ENCODE peak calls at places on chromosomes 4 and X, in ten cellular contexts. N is right lobe of liver; C is mesendoderm; Z is heart left ventricle; B is GM23338; W is testis; U is transverse colon; X is CD4-positive, alpha-beta T cell; Q is mammary epithelial cell; F is heart right ventricle. R is an unnamed sample.

GRCh38 chr4:173243321-173243720 is 74.7 kb downstream of the GALNT7 start:
- DNase-seq in W (no peak), Q (peak), Z (no peak), X (no peak), C (no peak), B (no peak), F (no peak), U (no peak), N (no peak), R (no peak)

GRCh38 chrX:15418041-15418706 is 34.0 kb upstream of the VEGFD start:
- DNase-seq in C (no peak), Z (no peak), W (no peak), N (no peak), B (no peak), U (no peak), Q (no peak), X (no peak), F (no peak), R (no peak)

GRCh38 chr4:4260185-4260751 is 12.2 kb upstream of the TMEM128 start:
- DNase-seq in Z (no peak), N (peak), X (no peak), W (peak), C (peak), B (peak), Q (peak), F (no peak), U (no peak), R (peak)

GRCh38 chr4:5027366-5027765 is 8.1 kb upstream of the CYTL1 start:
- DNase-seq in N (no peak), W (no peak), F (no peak), Q (no peak), X (no peak), U (no peak), B (no peak), Z (no peak), C (no peak), R (no peak)

GRCh38 chr4:75512336-75513211 is 1.6 kb downstream of the RCHY1 start:
- DNase-seq in C (peak), W (no peak), B (no peak), F (no peak), N (no peak), Q (peak), U (no peak), X (no peak), Z (no peak), R (no peak)

GRCh38 chr4:48904101-48904500 is 2.5 kb downstream of the OCIAD2 start:
- DNase-seq in X (no peak), C (no peak), N (no peak), W (no peak), U (no peak), F (no peak), Z (no peak), Q (no peak), B (no peak), R (no peak)

GRCh38 chr4:84239278-84239845 is 259.7 kb downstream of the NKX6-1 start:
- DNase-seq in W (peak), N (no peak), F (no peak), B (no peak), U (no peak), Q (no peak), X (no peak), C (peak), Z (no peak), R (no peak)

GRCh38 chr4:1539859-1540600 is 133.8 kb upstream of the NKX1-1 start:
- DNase-seq in Z (no peak), F (no peak), W (no peak), X (no peak), U (no peak), C (no peak), Q (no peak), B (no peak), N (no peak), R (no peak)

GRCh38 chrX:134537179-134537945 is 77.4 kb downstream of the HPRT1 start:
- DNase-seq in F (no peak), C (peak), X (no peak), B (no peak), W (no peak), U (peak), Q (no peak), Z (no peak), N (no peak), R (no peak)

GRCh38 chr4:148344382-148344781 is 97.8 kb downstream of the NR3C2 start:
- DNase-seq in B (no peak), Z (peak), Q (no peak), U (no peak), C (no peak), X (no peak), F (peak), W (no peak), N (peak), R (no peak)

GRCh38 chrX:120380699-120381098 is 18.8 kb downstream of the ATP1B4 start:
- DNase-seq in X (no peak), W (no peak), Q (peak), N (no peak), Z (no peak), B (peak), F (no peak), C (peak), U (no peak), R (no peak)

GRCh38 chr4:10119263-10119662 is 2.7 kb upstream of the WDR1 start:
- DNase-seq in X (no peak), N (no peak), U (no peak), Z (no peak), C (no peak), Q (no peak), W (no peak), B (peak), F (no peak), R (no peak)

GRCh38 chr4:48180234-48180633 is 46.2 kb upstream of the TXK start:
- DNase-seq in Z (no peak), U (no peak), X (no peak), W (no peak), F (no peak), C (no peak), B (no peak), Q (no peak), N (no peak), R (no peak)

GRCh38 chr4:70627620-70628019 is 924 bp upstream of the ENAM start:
- DNase-seq in U (no peak), W (no peak), B (no peak), Q (no peak), C (no peak), N (no peak), Z (no peak), F (no peak), X (no peak), R (no peak)

DNA sequence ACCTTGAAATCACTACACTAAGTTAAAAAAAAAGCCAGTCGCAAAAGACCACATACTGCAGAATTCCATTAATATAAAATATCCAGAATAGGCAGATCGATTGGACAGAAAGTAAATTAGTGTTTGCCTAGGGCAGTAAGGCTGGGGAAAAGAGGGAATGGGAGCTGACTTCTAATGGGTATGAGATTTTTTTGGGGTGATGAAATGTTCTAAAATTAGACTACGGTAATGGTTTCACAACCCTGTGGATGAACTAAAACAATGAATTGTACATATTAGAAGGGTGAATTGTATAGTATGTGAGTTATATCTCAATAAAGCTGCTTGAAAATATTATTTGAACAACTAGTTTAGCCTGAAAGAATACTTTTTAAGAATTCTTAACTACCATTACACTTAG is 6.7 kb upstream of the GPRIN3 start:
- DNase-seq in C (no peak), F (no peak), X (no peak), U (no peak), N (no peak), Q (no peak), B (no peak), W (no peak), Z (no peak), R (no peak)
- H3K27ac ChIP-seq in C (no peak), F (no peak), X (no peak), U (no peak), N (no peak), Q (no peak), B (no peak), W (no peak), Z (no peak), R (no peak)

GRCh38 chr4:150781108-150781663 is 199.2 kb downstream of the MAB21L2 start:
- DNase-seq in U (no peak), Z (no peak), W (no peak), Q (no peak), F (peak), X (no peak), C (no peak), B (no peak), N (no peak), R (no peak)
- H3K27ac ChIP-seq in U (no peak), Z (no peak), W (no peak), Q (no peak), F (no peak), X (no peak), C (no peak), B (no peak), N (no peak), R (no peak)

GRCh38 chr4:25425361-25425760 is 48.3 kb downstream of the ANAPC4 start:
- DNase-seq in N (no peak), F (no peak), Q (no peak), B (no peak), W (no peak), C (no peak), U (no peak), Z (no peak), X (no peak), R (no peak)
- H3K27ac ChIP-seq in N (no peak), F (peak), Q (no peak), B (no peak), W (no peak), C (no peak), U (no peak), Z (no peak), X (no peak), R (no peak)

DNA sequence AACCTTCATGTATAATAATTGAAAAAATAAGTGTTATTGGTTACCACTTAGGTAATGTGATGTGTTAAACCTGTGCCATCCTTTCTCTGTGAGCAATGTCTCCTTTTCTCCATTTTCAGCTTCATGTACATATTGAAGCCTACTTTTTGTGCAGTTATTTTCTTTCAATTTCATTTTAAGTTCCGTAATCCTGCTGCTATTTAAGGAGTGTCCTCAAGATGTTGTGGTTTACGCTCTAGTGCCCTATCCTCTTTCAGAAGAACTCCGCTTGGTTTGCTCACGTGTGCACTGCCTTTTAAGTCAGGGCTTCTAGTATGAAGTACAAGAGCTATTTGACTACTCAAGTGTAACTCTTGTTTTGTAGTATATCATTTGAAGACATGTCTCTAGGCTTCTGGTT is 2253.2 kb upstream of the TENM3 start:
- DNase-seq in X (no peak), B (no peak), W (no peak), C (no peak), Z (no peak), U (no peak), F (no peak), N (no peak), Q (no peak), R (no peak)
- H3K27ac ChIP-seq in X (no peak), B (no peak), W (no peak), C (no peak), Z (no peak), U (no peak), F (no peak), N (no peak), Q (no peak), R (no peak)

GRCh38 chr4:6696611-6697010 is 2.9 kb downstream of the S100P start:
- DNase-seq in X (no peak), B (no peak), U (no peak), F (no peak), C (no peak), Z (no peak), N (no peak), W (no peak), Q (peak), R (no peak)
- H3K27ac ChIP-seq in X (peak), B (no peak), U (no peak), F (peak), C (no peak), Z (peak), N (no peak), W (no peak), Q (peak), R (no peak)

GRCh38 chrX:41005445-41005992 is 79.7 kb upstream of the USP9X start:
- DNase-seq in Q (no peak), F (no peak), C (peak), W (no peak), N (no peak), X (no peak), B (peak), Z (no peak), U (no peak), R (no peak)

GRCh38 chrX:41003501-41004286 is 81.6 kb upstream of the USP9X start:
- DNase-seq in X (no peak), W (no peak), C (no peak), Z (no peak), F (no peak), N (no peak), Q (no peak), B (no peak), U (no peak), R (no peak)

GRCh38 chrX:41001327-41001726 is 83.9 kb upstream of the USP9X start:
- DNase-seq in X (no peak), F (no peak), U (no peak), W (no peak), C (no peak), N (peak), Q (no peak), Z (no peak), B (no peak), R (no peak)

GRCh38 chrX:40998123-40998522 is 87.1 kb upstream of the USP9X start:
- DNase-seq in F (no peak), N (peak), U (no peak), X (no peak), Z (no peak), B (no peak), Q (no peak), W (no peak), C (no peak), R (no peak)

DNA sequence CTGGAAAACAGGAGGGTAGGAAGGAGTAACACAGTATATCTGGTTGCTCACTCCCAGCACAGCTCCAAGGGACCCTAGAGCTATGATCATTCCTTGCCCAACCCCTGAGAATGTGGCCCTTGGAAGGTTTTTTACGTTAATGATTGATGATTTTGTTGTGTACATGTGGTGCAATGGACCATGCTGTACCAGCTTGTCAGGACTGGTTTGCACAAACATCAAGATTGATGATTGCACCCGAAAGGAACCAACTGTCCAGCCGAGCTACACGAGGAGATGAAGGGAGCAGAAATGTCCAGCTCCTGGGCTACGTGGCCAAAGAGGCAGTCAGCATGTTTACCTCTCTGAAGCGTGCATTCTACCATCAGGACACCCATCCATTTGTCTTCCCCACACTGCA is 83.2 kb upstream of the USP9X start:
- DNase-seq in C (no peak), B (no peak), Z (no peak), U (no peak), N (peak), W (no peak), F (no peak), Q (no peak), X (no peak), R (no peak)
- H3K27ac ChIP-seq in C (no peak), B (no peak), Z (no peak), U (no peak), N (peak), W (no peak), F (no peak), Q (no peak), X (no peak), R (no peak)

DNA sequence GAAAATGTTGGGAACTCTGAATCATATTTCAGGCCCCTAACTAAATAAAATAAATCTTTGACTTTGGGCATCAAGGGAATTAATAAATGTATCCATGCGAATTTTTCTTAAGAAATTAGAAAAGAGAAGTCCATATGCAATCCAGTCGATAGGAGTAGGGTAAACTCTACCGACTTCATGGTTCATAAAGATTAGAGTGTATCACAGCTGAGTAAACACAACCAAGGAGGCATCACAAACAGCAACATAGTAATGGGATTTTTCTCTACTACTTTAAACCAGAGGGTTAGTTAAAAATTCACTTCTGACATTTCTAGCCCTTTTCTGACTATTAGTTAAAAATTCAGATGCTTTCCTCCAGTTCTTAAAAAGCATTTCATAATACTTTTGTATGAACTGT is 19.9 kb downstream of the SEPTIN11 start:
- DNase-seq in B (no peak), X (no peak), F (no peak), U (no peak), N (no peak), Z (no peak), W (no peak), Q (no peak), C (no peak), R (no peak)
- H3K27ac ChIP-seq in B (no peak), X (no peak), F (no peak), U (no peak), N (no peak), Z (peak), W (no peak), Q (no peak), C (no peak), R (no peak)

DNA sequence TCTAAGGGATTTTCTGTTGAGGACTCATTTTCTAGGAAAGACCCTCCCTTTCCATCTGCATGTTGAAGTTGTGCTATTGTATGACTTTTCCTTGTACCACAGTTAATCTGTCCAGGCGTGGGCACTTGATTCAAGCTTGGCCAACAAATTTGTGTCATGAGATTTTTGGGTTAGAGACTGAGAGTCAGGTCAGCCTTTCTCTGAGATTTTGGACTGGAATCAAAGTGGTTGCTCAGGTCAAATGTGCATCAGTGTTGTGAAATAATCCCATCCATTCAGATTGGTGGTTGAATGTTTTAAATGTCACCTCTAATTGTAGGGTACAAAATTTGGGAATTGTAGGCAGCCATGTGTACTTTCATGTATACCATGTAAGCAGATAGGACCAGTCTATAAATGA is 545.2 kb upstream of the IGFBP7 start:
- DNase-seq in W (no peak), X (no peak), Q (no peak), B (no peak), C (no peak), F (no peak), U (no peak), N (peak), Z (no peak), R (no peak)
- H3K27ac ChIP-seq in W (no peak), X (no peak), Q (no peak), B (no peak), C (no peak), F (no peak), U (no peak), N (no peak), Z (no peak), R (no peak)

GRCh38 chrX:154738013-154738738 is 12.7 kb downstream of the GAB3 start:
- DNase-seq in B (no peak), U (peak), F (peak), Q (peak), C (no peak), Z (peak), W (peak), N (no peak), X (no peak), R (no peak)
- H3K27ac ChIP-seq in B (no peak), U (peak), F (peak), Q (no peak), C (no peak), Z (peak), W (no peak), N (no peak), X (no peak), R (peak)

DNA sequence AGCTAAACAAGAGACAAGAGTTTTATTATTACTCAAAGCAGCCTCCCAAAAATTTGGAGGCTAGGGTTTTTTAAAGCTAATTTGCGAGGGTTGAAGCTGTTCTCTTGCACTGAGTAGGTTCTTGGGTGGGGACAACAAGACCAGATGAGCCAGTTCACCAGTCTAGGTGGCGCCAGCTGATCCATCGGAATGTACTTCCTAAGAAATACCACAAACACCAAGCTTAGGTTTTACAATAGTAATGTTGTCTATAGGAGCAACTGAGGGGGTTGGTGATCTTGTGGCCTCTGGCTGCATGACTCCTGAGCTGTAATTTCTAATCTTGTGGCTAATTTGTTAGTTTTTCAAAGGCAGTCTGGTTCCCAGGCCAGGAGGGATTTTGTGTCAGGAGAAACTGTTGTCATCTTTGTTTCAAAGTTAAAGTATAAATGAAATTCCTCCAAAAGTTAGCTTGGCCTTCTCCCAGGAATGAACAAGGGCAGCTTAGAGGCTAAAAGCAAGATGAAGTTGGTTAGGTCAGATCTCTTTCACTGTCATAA is 130.6 kb downstream of the SLC7A11 start:
- DNase-seq in X (no peak), Q (peak), W (no peak), F (no peak), C (peak), N (no peak), Z (no peak), B (peak), U (no peak), R (no peak)
- H3K27ac ChIP-seq in X (no peak), Q (peak), W (no peak), F (no peak), C (peak), N (no peak), Z (no peak), B (peak), U (no peak), R (no peak)

R was measured in osteoblast.